ENCODE peak calls at places on chromosomes 6 and 20, in nine cellular contexts. J, T, F, L, H, W, O, V and C are unnamed samples.

GRCh38 chr6:30542404-30542725 is 13.9 kb downstream of the GNL1 start:
- DNase-seq in J (no peak), T (no peak), F (no peak), L (no peak), H (no peak), W (no peak), O (peak), V (no peak), C (peak)

GRCh38 chr6:159184559-159184958 is 15.4 kb downstream of the FNDC1 start:
- DNase-seq in J (no peak), T (no peak), F (no peak), L (peak), H (no peak), W (no peak), O (no peak), V (no peak), C (no peak)

GRCh38 chr6:27209167-27209566 is 38.3 kb upstream of the PRSS16 start:
- DNase-seq in J (no peak), T (no peak), F (no peak), L (no peak), H (no peak), W (no peak), O (no peak), V (no peak), C (no peak)

GRCh38 chr20:63703471-63703975 is 4.3 kb downstream of the ARFRP1 start:
- DNase-seq in J (no peak), T (no peak), F (no peak), L (no peak), H (no peak), W (peak), O (no peak), V (no peak), C (no peak)

GRCh38 chr6:142275146-142276006 is 26.4 kb upstream of the ADGRG6 start:
- DNase-seq in J (no peak), T (no peak), F (no peak), L (no peak), H (peak), W (no peak), O (no peak), V (no peak), C (no peak)

GRCh38 chr6:149234051-149234962 is 83.2 kb upstream of the TAB2 start:
- DNase-seq in J (no peak), T (no peak), F (peak), L (no peak), H (no peak), W (no peak), O (no peak), V (no peak), C (peak)

GRCh38 chr6:107330190-107330589 is 129.2 kb downstream of the PDSS2 start:
- DNase-seq in J (no peak), T (no peak), F (no peak), L (no peak), H (no peak), W (no peak), O (no peak), V (no peak), C (no peak)

GRCh38 chr6:152096863-152097496 is 289.5 kb downstream of the ESR1 start:
- DNase-seq in J (peak), T (no peak), F (no peak), L (peak), H (no peak), W (no peak), O (no peak), V (no peak), C (no peak)

GRCh38 chr6:45387236-45387635 is 9.5 kb upstream of the SUPT3H start:
- DNase-seq in J (no peak), T (no peak), F (no peak), L (peak), H (no peak), W (no peak), O (no peak), V (no peak), C (no peak)

GRCh38 chr20:19750907-19751636 is 7.0 kb upstream of the RIN2 start:
- DNase-seq in J (no peak), T (no peak), F (no peak), L (no peak), H (no peak), W (no peak), O (no peak), V (no peak), C (no peak)

GRCh38 chr6:125041740-125042459 is 79.7 kb downstream of the RNF217 start:
- DNase-seq in J (no peak), T (no peak), F (no peak), L (peak), H (no peak), W (no peak), O (no peak), V (no peak), C (no peak)

GRCh38 chr6:144013486-144013909 is 5.4 kb upstream of the PLAGL1 start:
- DNase-seq in J (peak), T (peak), F (peak), L (peak), H (peak), W (peak), O (peak), V (peak), C (peak)